ENCODE peak calls at places on chromosomes 4 and X, in seven cellular contexts. L, I, K, N, T, E and D are unnamed samples.
A peak's percentile ranks its signal among the peaks of the same experiment; 100 is the strongest.

GRCh38 chrX:9562851-9563250 is 98.0 kb downstream of the TBL1X start:
- DNase-seq in L (peak; percentile 75), I (peak; percentile 62), K (peak; percentile 89), N (no peak), T (no peak), E (peak; percentile 56), D (peak; percentile 14)

GRCh38 chr4:88177981-88178632 is 19.7 kb upstream of the ABCG2 start:
- DNase-seq in L (peak; percentile 27), I (peak; percentile 83), K (peak; percentile 85), N (no peak), T (no peak), E (peak; percentile 81), D (peak; percentile 46)

GRCh38 chrX:16188687-16189086 is 21.4 kb downstream of the MAGEB17 start:
- DNase-seq in L (no peak), I (peak; percentile 21), K (peak; percentile 57), N (no peak), T (no peak), E (peak; percentile 44), D (no peak)

GRCh38 chrX:121902463-121902862 is 855.1 kb downstream of the GLUD2 start:
- DNase-seq in L (no peak), I (peak; percentile 0), K (no peak), N (no peak), T (no peak), E (no peak), D (no peak)

GRCh38 chr4:142818476-142818875 is 27.6 kb downstream of the INPP4B start:
- DNase-seq in L (no peak), I (no peak), K (no peak), N (no peak), T (no peak), E (no peak), D (no peak)

GRCh38 chrX:77528034-77528433 is 80.8 kb downstream of the FGF16 start:
- DNase-seq in L (no peak), I (no peak), K (no peak), N (no peak), T (no peak), E (no peak), D (no peak)

GRCh38 chrX:110791206-110791605 is 4.4 kb downstream of the CHRDL1 start:
- DNase-seq in L (no peak), I (no peak), K (no peak), N (no peak), T (no peak), E (no peak), D (no peak)

GRCh38 chr4:37685211-37685725 is 908 bp downstream of the RELL1 start:
- DNase-seq in L (no peak), I (peak; percentile 22), K (peak; percentile 82), N (no peak), T (no peak), E (no peak), D (no peak)

GRCh38 chrX:30666094-30666493 is 12.9 kb downstream of the GK start:
- DNase-seq in L (no peak), I (no peak), K (no peak), N (no peak), T (no peak), E (no peak), D (no peak)

GRCh38 chr4:985123-985830 is 1.6 kb upstream of the IDUA start:
- DNase-seq in L (no peak), I (peak; percentile 38), K (no peak), N (peak; percentile 63), T (peak; percentile 54), E (peak; percentile 64), D (no peak)